ENCODE peak calls at places on chromosomes 11 and 22, in five cellular contexts. S, L, J, Z and C are unnamed samples.

GRCh38 chr11:114162719-114163123 is 103.2 kb downstream of the ZBTB16 start:
- DNase-seq in S (no peak), L (no peak), J (no peak), Z (no peak), C (peak)

GRCh38 chr11:124793466-124794278 is 6.5 kb downstream of the MSANTD2 start:
- DNase-seq in S (peak), L (peak), J (peak), Z (peak), C (peak)

GRCh38 chr11:35337136-35337918 is 82.0 kb downstream of the SLC1A2 start:
- DNase-seq in S (peak), L (peak), J (peak), Z (peak), C (no peak)

GRCh38 chr22:36395922-36396321 is 8.2 kb upstream of the MYH9 start:
- DNase-seq in S (no peak), L (peak), J (no peak), Z (no peak), C (peak)

GRCh38 chr22:24564376-24565058 is 8.7 kb downstream of the SNRPD3 start:
- DNase-seq in S (no peak), L (peak), J (no peak), Z (no peak), C (no peak)

GRCh38 chr11:121300313-121300971 is 7.9 kb downstream of the SC5D start:
- DNase-seq in S (no peak), L (no peak), J (no peak), Z (no peak), C (no peak)

GRCh38 chr11:134439181-134439580 is 27.1 kb upstream of the B3GAT1 start:
- DNase-seq in S (no peak), L (no peak), J (no peak), Z (no peak), C (no peak)

GRCh38 chr11:109043318-109043717 is 378.4 kb downstream of the DDX10 start:
- DNase-seq in S (no peak), L (no peak), J (no peak), Z (no peak), C (no peak)

GRCh38 chr11:69364901-69365300 is 70.9 kb downstream of the MYEOV start:
- DNase-seq in S (no peak), L (no peak), J (no peak), Z (no peak), C (no peak)

GRCh38 chr11:62953811-62954210 is 31.0 kb downstream of the SLC22A6 start:
- DNase-seq in S (no peak), L (no peak), J (no peak), Z (no peak), C (no peak)

DNA sequence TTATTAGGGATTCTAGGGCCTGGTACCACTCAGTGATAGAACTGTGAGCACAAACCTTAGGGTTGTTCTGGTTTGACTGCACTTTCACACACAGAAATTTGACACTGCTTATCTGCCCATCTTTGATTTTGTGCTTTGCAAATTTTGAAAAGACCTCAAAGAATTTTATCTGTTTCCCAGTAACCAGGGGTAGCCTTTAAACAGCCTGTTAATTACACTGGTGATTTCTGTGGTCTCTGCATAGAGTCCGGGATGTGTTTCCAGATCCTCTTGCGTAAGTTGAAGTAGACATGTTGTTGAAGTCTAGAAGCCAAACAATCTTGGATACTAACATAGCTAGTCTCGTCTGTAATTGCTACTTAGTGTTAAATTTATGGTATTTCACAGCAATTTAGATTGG is 75.3 kb downstream of the C22orf31 start:
- DNase-seq in S (no peak), L (peak), J (no peak), Z (no peak), C (no peak)
- TF ChIP-seq SIN3A in S (no peak), L (no peak), J (no peak), Z (no peak), C (no peak)

GRCh38 chr11:21465920-21466319 is 727.0 kb upstream of the ANO5 start:
- DNase-seq in S (no peak), L (no peak), J (no peak), Z (no peak), C (no peak)

GRCh38 chr11:21465203-21465602 is 727.7 kb upstream of the ANO5 start:
- DNase-seq in S (no peak), L (no peak), J (no peak), Z (no peak), C (no peak)

GRCh38 chr11:21470521-21470920 is 722.4 kb upstream of the ANO5 start:
- DNase-seq in S (no peak), L (no peak), J (no peak), Z (no peak), C (no peak)

GRCh38 chr11:21460082-21460481 is 732.8 kb upstream of the ANO5 start:
- DNase-seq in S (no peak), L (no peak), J (no peak), Z (no peak), C (no peak)

DNA sequence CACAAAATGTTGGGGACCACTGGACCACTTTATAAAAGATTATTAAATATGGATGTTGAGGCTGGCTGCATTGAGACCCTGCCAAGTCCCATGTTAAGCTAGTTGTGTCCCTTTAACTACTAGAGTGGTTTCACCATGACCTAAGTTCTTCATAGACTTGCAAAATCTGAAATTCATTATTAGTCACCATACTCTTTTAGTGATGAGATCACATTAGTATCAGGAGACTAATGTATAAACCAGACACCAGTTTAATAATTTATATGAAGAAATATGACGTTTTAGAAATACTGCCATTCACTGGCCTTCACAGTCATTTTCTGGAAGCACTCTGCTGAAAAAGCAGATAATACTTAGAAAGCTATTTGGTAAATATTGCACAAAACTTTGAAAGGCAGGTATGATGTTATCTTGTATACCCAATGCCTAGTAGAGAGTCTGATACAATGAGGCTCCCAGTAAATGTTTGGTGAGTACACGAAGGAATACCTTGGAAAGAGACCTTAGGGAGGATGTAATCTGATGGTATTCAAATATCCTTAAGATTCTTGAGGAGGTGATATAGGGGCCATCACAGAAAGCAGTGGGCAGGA is 728.2 kb upstream of the ANO5 start:
- DNase-seq in S (no peak), L (no peak), J (no peak), Z (no peak), C (no peak)
- TF ChIP-seq SIN3A in S (no peak), L (no peak), J (no peak), Z (no peak), C (no peak)

GRCh38 chr11:102347526-102348331 is 715 bp downstream of the BIRC2 start:
- DNase-seq in S (no peak), L (peak), J (peak), Z (no peak), C (peak)
- TF ChIP-seq SIN3A in S (no peak), L (peak), J (no peak), Z (no peak), C (no peak)

GRCh38 chr11:11569936-11570491 is 51.8 kb downstream of the GALNT18 start:
- DNase-seq in S (no peak), L (no peak), J (no peak), Z (no peak), C (no peak)
- TF ChIP-seq SIN3A in S (no peak), L (no peak), J (no peak), Z (no peak), C (no peak)